ENCODE peak calls at places on chromosomes 13 and 19, in eight cellular contexts. Z is adipocyte; K is fibroblast of lung; X is head of caudate nucleus; E is HFF-Myc; I is ELR; A is stimulated activated CD4-positive, alpha-beta T cell treated with anti-CD3 and anti-CD28 coated beads, Interleukin-1b, Interleukin-23, amount 100 ng/mL, for 1 hour; Q is foreskin keratinocyte. R is an unnamed sample.

GRCh38 chr13:47843005-47843404 is 158.1 kb downstream of the SUCLA2 start:
- DNase-seq in Z (no peak), K (no peak), X (no peak), E (no peak), I (no peak), A (no peak), Q (no peak), R (no peak)

GRCh38 chr13:44770951-44771350 is 194.8 kb upstream of the TSC22D1 start:
- DNase-seq in Z (no peak), K (no peak), X (no peak), E (no peak), I (no peak), A (no peak), Q (no peak), R (no peak)

GRCh38 chr13:28438598-28439334 is 56.2 kb downstream of the FLT1 start:
- DNase-seq in Z (no peak), K (no peak), X (no peak), E (no peak), I (no peak), A (no peak), Q (no peak), R (no peak)

GRCh38 chr13:32142956-32143375 is 111.4 kb downstream of the FRY start:
- DNase-seq in Z (peak; percentile 70), K (peak; percentile 36), X (no peak), E (peak; percentile 70), I (peak; percentile 51), A (no peak), Q (no peak), R (peak; percentile 97)

GRCh38 chr19:50314724-50315700 is 14.2 kb downstream of the KCNC3 start:
- DNase-seq in Z (no peak), K (no peak), X (no peak), E (no peak), I (no peak), A (no peak), Q (no peak), R (no peak)

GRCh38 chr19:554817-555216 is 11.0 kb downstream of the GZMM start:
- DNase-seq in Z (no peak), K (no peak), X (no peak), E (no peak), I (no peak), A (no peak), Q (no peak), R (no peak)

GRCh38 chr19:17743874-17744273 is 7.4 kb upstream of the FCHO1 start:
- DNase-seq in Z (no peak), K (peak; percentile 61), X (no peak), E (no peak), I (peak; percentile 67), A (no peak), Q (peak; percentile 29), R (peak; percentile 45)

GRCh38 chr13:31249140-31249539 is 49.4 kb downstream of the B3GLCT start:
- DNase-seq in Z (no peak), K (no peak), X (no peak), E (no peak), I (no peak), A (no peak), Q (no peak), R (no peak)

GRCh38 chr19:10568444-10568825 is 344 bp downstream of the CDKN2D start:
- DNase-seq in Z (no peak), K (no peak), X (peak; percentile 44), E (no peak), I (peak; percentile 37), A (no peak), Q (peak; percentile 42), R (peak; percentile 44)

GRCh38 chr19:2246801-2247361 is 2.2 kb upstream of the AMH start:
- DNase-seq in Z (no peak), K (peak; percentile 57), X (no peak), E (no peak), I (peak; percentile 73), A (no peak), Q (no peak), R (peak; percentile 50)

GRCh38 chr19:18185538-18185937 is 7.5 kb upstream of the MPV17L2 start:
- DNase-seq in Z (no peak), K (no peak), X (no peak), E (no peak), I (no peak), A (no peak), Q (no peak), R (no peak)

R was measured in dermis blood vessel endothelial cell.